ENCODE peak calls at places on chromosomes 12 and 14, in four cellular contexts. R, U, H and M are unnamed samples.

GRCh38 chr12:120013659-120014380 is 24.8 kb downstream of the BICDL1 start:
- DNase-seq in R (no peak), U (no peak), H (no peak), M (peak)

GRCh38 chr14:53663709-53664108 is 292.9 kb downstream of the BMP4 start:
- DNase-seq in R (peak), U (no peak), H (no peak), M (no peak)

GRCh38 chr12:117854339-117855012 is 114.3 kb downstream of the KSR2 start:
- DNase-seq in R (peak), U (no peak), H (peak), M (peak)

GRCh38 chr14:36718216-36718615 is 56.6 kb downstream of the PAX9 start:
- DNase-seq in R (no peak), U (no peak), H (no peak), M (no peak)

GRCh38 chr12:68790952-68791234 is 17.1 kb upstream of the MDM2 start:
- DNase-seq in R (no peak), U (no peak), H (no peak), M (no peak)

GRCh38 chr14:30608533-30609006 is 13.5 kb upstream of the SCFD1 start:
- DNase-seq in R (peak), U (no peak), H (no peak), M (no peak)

GRCh38 chr14:24307575-24308341 is at the start of gene CIDEB:
- DNase-seq in R (peak), U (peak), H (peak), M (peak)

GRCh38 chr12:40762072-40762471 is 69.8 kb downstream of the CNTN1 start:
- DNase-seq in R (no peak), U (no peak), H (no peak), M (no peak)

GRCh38 chr14:68637106-68638021 is 155.5 kb downstream of the ZFP36L1 start:
- DNase-seq in R (peak), U (no peak), H (no peak), M (no peak)

GRCh38 chr12:52014567-52015392 is 8.0 kb downstream of the TAMALIN start:
- DNase-seq in R (no peak), U (no peak), H (no peak), M (no peak)

GRCh38 chr14:54333511-54333910 is 63.3 kb upstream of the CDKN3 start:
- DNase-seq in R (no peak), U (no peak), H (no peak), M (no peak)

GRCh38 chr14:83006071-83006670 is 1472.5 kb upstream of the SEL1L start:
- DNase-seq in R (no peak), U (no peak), H (peak), M (no peak)

GRCh38 chr12:113862570-113863454 is 103.3 kb downstream of the RBM19 start:
- DNase-seq in R (peak), U (no peak), H (no peak), M (peak)

GRCh38 chr12:72017054-72017651 is 78.5 kb downstream of the TPH2 start:
- DNase-seq in R (peak), U (peak), H (peak), M (peak)
- TF ChIP-seq CTCF in R (peak), U (peak), H (peak), M (peak)

GRCh38 chr12:45547132-45547531 is 182.4 kb upstream of the ARID2 start:
- DNase-seq in R (no peak), U (no peak), H (no peak), M (no peak)

GRCh38 chr12:45546545-45546944 is 183.0 kb upstream of the ARID2 start:
- DNase-seq in R (no peak), U (no peak), H (no peak), M (no peak)

GRCh38 chr12:45540661-45541341 is 188.7 kb upstream of the ARID2 start:
- DNase-seq in R (no peak), U (no peak), H (no peak), M (no peak)

GRCh38 chr12:45547822-45548221 is 181.7 kb upstream of the ARID2 start:
- DNase-seq in R (peak), U (no peak), H (no peak), M (no peak)

GRCh38 chr12:45543887-45544286 is 185.6 kb upstream of the ARID2 start:
- DNase-seq in R (peak), U (no peak), H (peak), M (peak)
- TF ChIP-seq CTCF in R (peak), U (no peak), H (peak), M (peak)

GRCh38 chr12:132189378-132190011 is 45.2 kb downstream of the NOC4L start:
- DNase-seq in R (peak), U (peak), H (peak), M (peak)
- TF ChIP-seq CTCF in R (no peak), U (no peak), H (no peak), M (no peak)

DNA sequence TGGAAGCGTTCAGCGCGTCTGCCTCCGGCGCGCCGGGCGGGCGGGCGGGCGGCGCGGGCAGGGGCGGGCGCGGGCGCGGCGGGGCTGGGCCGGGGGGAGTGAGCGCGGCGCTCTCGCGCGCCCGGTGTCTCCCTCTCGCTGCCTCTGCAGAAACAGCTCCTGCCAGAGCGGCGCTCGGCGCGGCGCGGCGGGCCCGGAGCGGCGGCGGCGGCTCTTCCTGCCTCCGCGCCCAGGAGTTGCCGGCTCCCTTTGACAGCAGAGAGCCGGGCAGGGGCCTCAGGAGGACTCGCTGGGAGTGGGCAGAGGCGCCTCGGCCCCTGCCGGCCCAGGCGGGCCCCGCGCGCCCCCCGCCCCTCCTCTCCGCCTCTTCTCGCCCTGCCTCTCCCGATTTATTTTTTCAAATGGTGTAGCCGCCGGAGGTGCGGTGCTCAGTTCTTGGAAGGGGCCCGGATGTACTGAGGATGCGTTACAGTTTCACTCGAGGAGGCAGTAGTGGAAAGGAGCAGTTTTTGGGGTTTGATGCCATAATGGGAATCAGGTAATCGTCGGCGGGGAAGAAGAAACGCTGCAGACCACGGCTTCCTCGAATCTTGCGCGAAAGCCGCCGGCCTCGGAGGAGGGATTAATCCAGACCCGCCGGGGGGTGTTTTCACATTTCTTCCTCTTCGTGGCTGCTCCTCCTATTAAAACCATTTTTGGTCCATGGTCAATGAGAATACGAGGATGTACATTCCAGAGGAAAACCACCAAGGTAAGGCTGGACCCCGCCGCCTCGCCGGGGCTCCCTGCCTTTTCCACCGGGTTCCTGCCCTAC is at the start of gene CACNA1C:
- DNase-seq in R (peak), U (no peak), H (peak), M (peak)
- TF ChIP-seq CTCF in R (no peak), U (no peak), H (no peak), M (peak)